ENCODE peak calls at places on chromosomes 16 and 17, in five cellular contexts. K, D, O, X and N are unnamed samples.
A peak's percentile ranks its signal among the peaks of the same experiment; 100 is the strongest.

GRCh38 chr17:54007855-54008254 is 185.1 kb downstream of the KIF2B start:
- DNase-seq in K (no peak), D (no peak), O (no peak), X (no peak), N (no peak)

GRCh38 chr16:15644306-15644961 is 1.5 kb upstream of the MARF1 start:
- DNase-seq in K (no peak), D (peak; percentile 3), O (no peak), X (peak; percentile 73), N (no peak)

GRCh38 chr17:21213491-21214014 is 408 bp downstream of the TMEM11 start:
- DNase-seq in K (peak; percentile 47), D (no peak), O (no peak), X (no peak), N (no peak)

GRCh38 chr17:76659928-76660614 is 16.5 kb upstream of the ST6GALNAC1 start:
- DNase-seq in K (no peak), D (no peak), O (no peak), X (no peak), N (no peak)

GRCh38 chr16:3824121-3824795 is 56.3 kb downstream of the CREBBP start:
- DNase-seq in K (no peak), D (no peak), O (no peak), X (peak; percentile 53), N (no peak)

GRCh38 chr16:17532338-17532995 is 61.7 kb upstream of the XYLT1 start:
- DNase-seq in K (no peak), D (no peak), O (no peak), X (no peak), N (no peak)

GRCh38 chr17:59800530-59800942 is 92.2 kb downstream of the TUBD1 start:
- DNase-seq in K (no peak), D (no peak), O (no peak), X (peak; percentile 25), N (no peak)

GRCh38 chr16:66320774-66321173 is 45.7 kb upstream of the CDH5 start:
- DNase-seq in K (no peak), D (no peak), O (no peak), X (no peak), N (no peak)

GRCh38 chr16:2027024-2028010 is 615 bp downstream of the NHERF2 start:
- DNase-seq in K (no peak), D (peak; percentile 60), O (no peak), X (no peak), N (no peak)

GRCh38 chr16:69486724-69487123 is 62.3 kb downstream of the CYB5B start:
- DNase-seq in K (no peak), D (no peak), O (peak; percentile 66), X (no peak), N (no peak)

GRCh38 chr17:76968707-76969597 is 100.7 kb downstream of the MGAT5B start:
- DNase-seq in K (peak; percentile 60), D (no peak), O (no peak), X (no peak), N (no peak)

GRCh38 chr17:35731239-35731931 is at the start of gene RASL10B:
- DNase-seq in K (peak; percentile 54), D (no peak), O (peak; percentile 74), X (no peak), N (peak; percentile 93)

GRCh38 chr17:74190154-74190553 is 13.3 kb upstream of the RPL38 start:
- DNase-seq in K (no peak), D (peak; percentile 42), O (no peak), X (peak; percentile 71), N (peak; percentile 59)

GRCh38 chr17:9905902-9906301 is 831 bp upstream of the RCVRN start:
- DNase-seq in K (no peak), D (peak; percentile 22), O (peak; percentile 53), X (peak; percentile 51), N (no peak)

GRCh38 chr17:18380471-18381157 is 3.0 kb downstream of the EVPLL start:
- DNase-seq in K (no peak), D (no peak), O (no peak), X (no peak), N (no peak)

GRCh38 chr16:53945996-53946395 is 242.0 kb downstream of the FTO start:
- DNase-seq in K (no peak), D (peak; percentile 36), O (no peak), X (peak; percentile 73), N (no peak)

GRCh38 chr16:17241264-17241835 is 229.4 kb downstream of the XYLT1 start:
- DNase-seq in K (no peak), D (no peak), O (no peak), X (no peak), N (no peak)

GRCh38 chr17:58643147-58643546 is 48.7 kb downstream of the TEX14 start:
- DNase-seq in K (no peak), D (peak; percentile 71), O (no peak), X (peak; percentile 60), N (no peak)

GRCh38 chr16:18050234-18050633 is 286.3 kb downstream of the NPIPA8 start:
- DNase-seq in K (no peak), D (no peak), O (no peak), X (no peak), N (no peak)

GRCh38 chr17:12180644-12181261 is 160.1 kb downstream of the MAP2K4 start:
- DNase-seq in K (no peak), D (peak; percentile 38), O (no peak), X (peak; percentile 66), N (peak; percentile 19)

GRCh38 chr17:44097110-44097810 is 26.2 kb downstream of the HDAC5 start:
- DNase-seq in K (peak; percentile 57), D (peak; percentile 52), O (no peak), X (peak; percentile 85), N (no peak)

GRCh38 chr17:47119746-47120520 is 69.2 kb downstream of the CDC27 start:
- DNase-seq in K (no peak), D (peak; percentile 67), O (no peak), X (peak; percentile 15), N (no peak)

GRCh38 chr16:74281285-74281684 is 15.3 kb upstream of the PSMD7 start:
- DNase-seq in K (no peak), D (no peak), O (no peak), X (no peak), N (no peak)

GRCh38 chr17:36934759-36935630 is 2.3 kb upstream of the LHX1 start:
- DNase-seq in K (no peak), D (no peak), O (no peak), X (no peak), N (no peak)

GRCh38 chr17:68849673-68850260 is 105.4 kb downstream of the ABCA8 start:
- DNase-seq in K (no peak), D (no peak), O (no peak), X (peak; percentile 55), N (no peak)

GRCh38 chr16:21281698-21282389 is 3.8 kb upstream of the CRYM start:
- DNase-seq in K (no peak), D (no peak), O (no peak), X (no peak), N (no peak)

GRCh38 chr17:68711858-68712257 is 110.7 kb upstream of the FAM20A start:
- DNase-seq in K (no peak), D (no peak), O (no peak), X (peak; percentile 96), N (no peak)

GRCh38 chr17:39701012-39701783 is 1.3 kb downstream of the ERBB2 start:
- DNase-seq in K (peak; percentile 61), D (no peak), O (no peak), X (no peak), N (no peak)

GRCh38 chr16:6335072-6335471 is 997.6 kb upstream of the RBFOX1 start:
- DNase-seq in K (no peak), D (no peak), O (no peak), X (peak; percentile 1), N (no peak)

GRCh38 chr17:39617446-39618251 is 9.1 kb upstream of the PPP1R1B start:
- DNase-seq in K (peak; percentile 82), D (peak; percentile 30), O (no peak), X (peak; percentile 20), N (peak; percentile 53)

GRCh38 chr17:64243340-64243739 is 19.7 kb downstream of the TEX2 start:
- DNase-seq in K (no peak), D (no peak), O (no peak), X (no peak), N (no peak)

GRCh38 chr17:64240741-64241347 is 22.2 kb downstream of the TEX2 start:
- DNase-seq in K (no peak), D (peak; percentile 97), O (peak; percentile 84), X (peak; percentile 98), N (no peak)

GRCh38 chr17:64242633-64243032 is 20.4 kb downstream of the TEX2 start:
- DNase-seq in K (no peak), D (no peak), O (no peak), X (no peak), N (no peak)

GRCh38 chr17:64236827-64237403 is 26.1 kb downstream of the TEX2 start:
- DNase-seq in K (no peak), D (no peak), O (no peak), X (no peak), N (no peak)

GRCh38 chr17:64240261-64240740 is 22.8 kb downstream of the TEX2 start:
- DNase-seq in K (no peak), D (peak; percentile 9), O (no peak), X (no peak), N (no peak)
- TF ChIP-seq CTCF in K (no peak), D (peak; percentile 36), O (no peak), X (no peak), N (no peak)

DNA sequence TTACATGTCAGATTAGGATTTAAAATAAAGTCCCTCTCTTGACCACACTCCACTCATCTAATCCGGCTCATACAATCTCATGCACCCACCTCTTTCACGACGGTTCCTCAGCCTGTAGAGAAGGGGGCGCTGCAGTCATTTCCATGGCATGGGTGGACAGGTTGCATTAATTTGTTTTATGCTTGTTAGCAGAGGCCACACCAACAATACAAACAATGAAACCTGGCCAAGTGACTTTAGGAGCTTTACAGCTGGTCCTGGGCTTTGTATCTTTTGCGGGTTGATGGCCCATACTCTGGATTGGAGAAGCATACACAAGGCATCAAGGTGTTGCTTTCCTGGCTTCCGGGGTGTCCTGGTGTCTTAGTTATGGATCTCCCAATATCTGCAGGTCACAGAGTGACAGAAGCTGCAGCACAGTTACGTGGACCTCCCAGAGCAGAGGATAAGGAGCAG is 9.7 kb upstream of the SNF8 start:
- DNase-seq in K (no peak), D (peak; percentile 52), O (no peak), X (peak; percentile 65), N (no peak)
- TF ChIP-seq CTCF in K (peak; percentile 34), D (peak; percentile 78), O (no peak), X (peak; percentile 87), N (peak; percentile 93)

GRCh38 chr16:27684047-27684446 is 134.1 kb downstream of the KATNIP start:
- DNase-seq in K (no peak), D (no peak), O (no peak), X (no peak), N (no peak)
- TF ChIP-seq CTCF in K (no peak), D (no peak), O (no peak), X (no peak), N (no peak)

DNA sequence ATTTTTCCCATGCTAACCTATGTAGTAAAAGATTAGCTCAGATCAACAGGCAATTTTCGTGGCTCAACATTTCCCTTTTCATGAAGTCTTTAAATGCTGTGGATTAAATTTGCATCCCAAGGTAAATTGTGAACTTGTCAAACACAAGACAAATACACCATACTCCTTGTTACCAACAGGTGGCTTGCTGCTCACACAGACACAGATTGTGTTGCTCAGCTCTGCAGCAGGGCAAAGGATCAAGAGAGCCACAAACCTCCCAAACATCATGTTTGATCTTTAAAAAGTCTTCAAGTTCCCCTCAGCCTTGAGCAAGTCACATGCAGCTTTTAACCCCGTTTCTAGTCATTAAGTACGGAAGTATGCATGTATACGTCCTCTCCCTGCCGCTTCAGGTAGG is 119.6 kb upstream of the CNTNAP4 start:
- DNase-seq in K (no peak), D (no peak), O (no peak), X (no peak), N (no peak)
- TF ChIP-seq CTCF in K (no peak), D (no peak), O (no peak), X (no peak), N (no peak)